ENCODE peak calls at places on chromosome 18, in eight cellular contexts. H is HuH-7.5; M is non-pigmented ciliary epithelial cell; K is NCI-H1092 treated with DMSO at 0.1 percent for 48 hours; A is Ammon's horn; P is T-helper 1 cell; E is brain microvascular endothelial cell; B is activated CD8-positive, alpha-beta memory T cell treated with anti-CD3 and anti-CD28 coated beads for 1 hour. Q is an unnamed sample.

GRCh38 chr18:43563780-43564179 is 286.5 kb upstream of the SYT4 start:
- DNase-seq in M (no peak), K (peak), A (peak), P (no peak), E (peak), B (no peak), H (peak), Q (peak)

GRCh38 chr18:56501896-56502295 is 136.5 kb downstream of the TXNL1 start:
- DNase-seq in P (no peak), M (no peak), B (no peak), H (no peak), E (no peak), A (no peak), K (no peak), Q (no peak)

GRCh38 chr18:53541924-53542323 is 682.5 kb downstream of the MBD2 start:
- DNase-seq in A (no peak), K (no peak), M (no peak), B (no peak), H (no peak), P (no peak), E (no peak), Q (no peak)

GRCh38 chr18:46071894-46072867 is at the start of gene PSTPIP2:
- DNase-seq in B (peak), E (peak), K (no peak), M (no peak), H (peak), P (peak), A (peak), Q (no peak)

GRCh38 chr18:22550861-22551260 is 133.1 kb upstream of the CTAGE1 start:
- DNase-seq in E (no peak), M (no peak), P (no peak), B (no peak), H (no peak), A (no peak), K (no peak), Q (no peak)

GRCh38 chr18:25076980-25077780 is 274.8 kb downstream of the ZNF521 start:
- DNase-seq in M (no peak), P (no peak), A (no peak), H (no peak), E (no peak), K (no peak), B (no peak), Q (no peak)

GRCh38 chr18:80196528-80197320 is 50.6 kb downstream of the PARD6G start:
- DNase-seq in K (no peak), M (peak), A (no peak), H (no peak), P (no peak), B (no peak), E (peak), Q (no peak)

GRCh38 chr18:65750421-65751144 is at the start of gene CDH7:
- DNase-seq in H (no peak), A (peak), E (no peak), B (no peak), P (no peak), M (no peak), K (peak), Q (no peak)

GRCh38 chr18:57561728-57562423 is 24.6 kb downstream of the FECH start:
- DNase-seq in H (peak), M (no peak), B (no peak), P (peak), K (peak), E (peak), A (peak), Q (peak)

GRCh38 chr18:63997041-63997440 is 27.2 kb downstream of the SERPINB8 start:
- DNase-seq in K (no peak), B (no peak), H (no peak), A (no peak), M (no peak), P (no peak), E (no peak), Q (no peak)

GRCh38 chr18:56139792-56140254 is 498.6 kb downstream of the TXNL1 start:
- DNase-seq in P (no peak), A (peak), H (no peak), K (no peak), B (no peak), M (peak), E (peak), Q (no peak)

GRCh38 chr18:73766915-73767314 is 380.7 kb downstream of the FBXO15 start:
- DNase-seq in K (no peak), B (no peak), H (no peak), E (no peak), A (no peak), P (no peak), M (no peak), Q (no peak)

GRCh38 chr18:46019956-46020355 is 52.1 kb downstream of the PSTPIP2 start:
- DNase-seq in A (no peak), P (no peak), K (no peak), B (no peak), M (no peak), E (no peak), H (no peak), Q (no peak)

GRCh38 chr18:5519448-5520362 is 24.1 kb downstream of the EPB41L3 start:
- DNase-seq in K (no peak), M (no peak), B (no peak), P (no peak), E (no peak), H (no peak), A (no peak), Q (no peak)

GRCh38 chr18:60892855-60893254 is 440.4 kb upstream of the CDH20 start:
- DNase-seq in E (peak), B (no peak), K (no peak), M (peak), A (no peak), P (no peak), H (no peak), Q (peak)

GRCh38 chr18:331231-331771 is 63.5 kb upstream of the THOC1 start:
- DNase-seq in P (no peak), K (no peak), M (no peak), B (no peak), E (peak), A (peak), H (no peak), Q (no peak)

GRCh38 chr18:58597649-58598048 is 31.2 kb downstream of the ALPK2 start:
- DNase-seq in A (no peak), M (no peak), E (no peak), H (no peak), B (no peak), P (no peak), K (no peak), Q (no peak)

GRCh38 chr18:7980661-7981060 is 413.5 kb downstream of the PTPRM start:
- DNase-seq in B (no peak), K (no peak), E (no peak), P (no peak), H (no peak), A (no peak), M (no peak), Q (no peak)

GRCh38 chr18:74963820-74964446 is 245.0 kb downstream of the PTGR3 start:
- DNase-seq in K (peak), E (peak), B (no peak), P (no peak), M (no peak), A (peak), H (no peak), Q (peak)

GRCh38 chr18:42255908-42256765 is 301.1 kb downstream of the PIK3C3 start:
- DNase-seq in A (no peak), K (no peak), E (no peak), H (no peak), B (no peak), M (no peak), P (no peak), Q (no peak)

GRCh38 chr18:33470229-33470628 is 29.7 kb upstream of the CCDC178 start:
- DNase-seq in H (no peak), K (no peak), M (peak), A (no peak), B (no peak), P (no peak), E (peak), Q (no peak)

GRCh38 chr18:9688036-9688741 is 19.9 kb upstream of the RAB31 start:
- DNase-seq in B (no peak), K (no peak), H (no peak), A (no peak), M (no peak), P (no peak), E (peak), Q (no peak)

GRCh38 chr18:58314284-58314683 is 270.3 kb downstream of the NEDD4L start:
- DNase-seq in A (peak), K (no peak), E (peak), H (no peak), M (peak), P (no peak), B (no peak), Q (no peak)

GRCh38 chr18:72107647-72108046 is 436.5 kb downstream of the CBLN2 start:
- DNase-seq in P (no peak), K (peak), M (peak), A (peak), H (no peak), E (peak), B (no peak), Q (peak)

GRCh38 chr18:44035554-44035953 is 645.1 kb upstream of the SETBP1 start:
- DNase-seq in K (no peak), M (no peak), E (no peak), H (no peak), B (no peak), A (no peak), P (no peak), Q (no peak)

GRCh38 chr18:46224181-46224775 is 120.1 kb downstream of the HAUS1 start:
- DNase-seq in M (no peak), B (no peak), P (no peak), E (no peak), A (no peak), K (no peak), H (no peak), Q (no peak)

GRCh38 chr18:58943896-58944295 is 79.2 kb downstream of the ZNF532 start:
- DNase-seq in E (no peak), P (no peak), K (no peak), M (no peak), A (no peak), B (no peak), H (no peak), Q (no peak)

GRCh38 chr18:23966909-23967308 is 47.6 kb upstream of the TTC39C start:
- DNase-seq in K (no peak), B (no peak), E (no peak), A (no peak), M (no peak), P (no peak), H (no peak), Q (no peak)

GRCh38 chr18:36284268-36284667 is 13.2 kb upstream of the FHOD3 start:
- DNase-seq in E (no peak), M (no peak), H (no peak), K (no peak), P (no peak), A (no peak), B (no peak), Q (no peak)

GRCh38 chr18:6055711-6056110 is 160.4 kb upstream of the TMEM200C start:
- DNase-seq in A (no peak), P (no peak), K (no peak), B (no peak), M (peak), E (peak), H (no peak), Q (no peak)

GRCh38 chr18:59268722-59269562 is 4.3 kb downstream of the RAX start:
- DNase-seq in P (no peak), B (no peak), H (peak), K (peak), E (no peak), M (no peak), A (no peak), Q (peak)

GRCh38 chr18:36757081-36757480 is 71.7 kb downstream of the TPGS2 start:
- DNase-seq in K (peak), M (no peak), P (no peak), H (peak), B (no peak), E (peak), A (peak), Q (peak)

GRCh38 chr18:54647176-54647575 is 56.1 kb downstream of the DYNAP start:
- DNase-seq in H (peak), K (peak), P (no peak), M (peak), B (no peak), A (no peak), E (peak), Q (no peak)

GRCh38 chr18:48580782-48581181 is 42.0 kb downstream of the CTIF start:
- DNase-seq in E (no peak), B (no peak), M (no peak), K (no peak), A (no peak), H (no peak), P (no peak), Q (no peak)

GRCh38 chr18:79951545-79952456 is at the start of gene SLC66A2:
- DNase-seq in K (peak), E (peak), H (peak), A (peak), M (no peak), B (peak), P (peak), Q (peak)